ENCODE peak calls at places on chromosomes 2 and 18, in nine cellular contexts. One of them, this sample, is unnamed.

GRCh38 chr2:1378456-1379150 is 34.7 kb upstream of the TPO start:
- DNase-seq in kidney: no peak
- DNase-seq in pancreas: peak; percentile 31
- DNase-seq in mesothelial cell of epicardium: no peak
- DNase-seq in Calu3: no peak
- DNase-seq in HFFc6: no peak
- DNase-seq in A549: no peak
- DNase-seq in chondrocyte: no peak
- DNase-seq in CD14-positive monocyte: no peak
- DNase-seq in this sample: no peak

GRCh38 chr2:198129609-198130008 is 325.2 kb downstream of the PLCL1 start:
- DNase-seq in HFFc6: no peak
- DNase-seq in A549: no peak
- DNase-seq in kidney: no peak
- DNase-seq in mesothelial cell of epicardium: no peak
- DNase-seq in CD14-positive monocyte: no peak
- DNase-seq in Calu3: no peak
- DNase-seq in chondrocyte: no peak
- DNase-seq in pancreas: no peak
- DNase-seq in this sample: no peak

GRCh38 chr2:109030870-109031480 is 42.0 kb upstream of the EDAR start:
- DNase-seq in kidney: no peak
- DNase-seq in mesothelial cell of epicardium: no peak
- DNase-seq in A549: no peak
- DNase-seq in HFFc6: no peak
- DNase-seq in pancreas: no peak
- DNase-seq in CD14-positive monocyte: no peak
- DNase-seq in Calu3: no peak
- DNase-seq in chondrocyte: no peak
- DNase-seq in this sample: no peak

GRCh38 chr2:1740714-1741584 is 3.4 kb downstream of the PXDN start:
- DNase-seq in A549: no peak
- DNase-seq in HFFc6: no peak
- DNase-seq in chondrocyte: peak; percentile 46
- DNase-seq in mesothelial cell of epicardium: no peak
- DNase-seq in kidney: peak; percentile 61
- DNase-seq in pancreas: no peak
- DNase-seq in CD14-positive monocyte: no peak
- DNase-seq in Calu3: no peak
- DNase-seq in this sample: no peak

GRCh38 chr2:3233877-3234276 is 143.7 kb downstream of the EIPR1 start:
- DNase-seq in HFFc6: no peak
- DNase-seq in kidney: no peak
- DNase-seq in mesothelial cell of epicardium: no peak
- DNase-seq in pancreas: no peak
- DNase-seq in A549: no peak
- DNase-seq in chondrocyte: no peak
- DNase-seq in CD14-positive monocyte: no peak
- DNase-seq in Calu3: no peak
- DNase-seq in this sample: no peak

GRCh38 chr2:222142027-222142426 is 156.8 kb downstream of the PAX3 start:
- DNase-seq in Calu3: no peak
- DNase-seq in CD14-positive monocyte: no peak
- DNase-seq in kidney: no peak
- DNase-seq in chondrocyte: no peak
- DNase-seq in mesothelial cell of epicardium: no peak
- DNase-seq in pancreas: no peak
- DNase-seq in HFFc6: peak; percentile 6
- DNase-seq in A549: no peak
- DNase-seq in this sample: no peak

GRCh38 chr2:95700554-95700953 is 108.8 kb downstream of the TRIM43 start:
- DNase-seq in mesothelial cell of epicardium: no peak
- DNase-seq in Calu3: no peak
- DNase-seq in kidney: no peak
- DNase-seq in HFFc6: no peak
- DNase-seq in pancreas: no peak
- DNase-seq in chondrocyte: no peak
- DNase-seq in CD14-positive monocyte: peak; percentile 53
- DNase-seq in A549: no peak
- DNase-seq in this sample: no peak

GRCh38 chr2:61620244-61621159 is 82.3 kb upstream of the XPO1 start:
- DNase-seq in mesothelial cell of epicardium: no peak
- DNase-seq in HFFc6: peak; percentile 81
- DNase-seq in pancreas: no peak
- DNase-seq in A549: peak; percentile 82
- DNase-seq in chondrocyte: peak; percentile 37
- DNase-seq in Calu3: peak; percentile 43
- DNase-seq in kidney: no peak
- DNase-seq in CD14-positive monocyte: no peak
- DNase-seq in this sample: no peak

GRCh38 chr2:176812376-176812775 is 400.2 kb upstream of the HNRNPA3 start:
- DNase-seq in HFFc6: no peak
- DNase-seq in kidney: no peak
- DNase-seq in pancreas: no peak
- DNase-seq in mesothelial cell of epicardium: no peak
- DNase-seq in Calu3: no peak
- DNase-seq in chondrocyte: no peak
- DNase-seq in A549: no peak
- DNase-seq in CD14-positive monocyte: no peak
- DNase-seq in this sample: no peak

DNA sequence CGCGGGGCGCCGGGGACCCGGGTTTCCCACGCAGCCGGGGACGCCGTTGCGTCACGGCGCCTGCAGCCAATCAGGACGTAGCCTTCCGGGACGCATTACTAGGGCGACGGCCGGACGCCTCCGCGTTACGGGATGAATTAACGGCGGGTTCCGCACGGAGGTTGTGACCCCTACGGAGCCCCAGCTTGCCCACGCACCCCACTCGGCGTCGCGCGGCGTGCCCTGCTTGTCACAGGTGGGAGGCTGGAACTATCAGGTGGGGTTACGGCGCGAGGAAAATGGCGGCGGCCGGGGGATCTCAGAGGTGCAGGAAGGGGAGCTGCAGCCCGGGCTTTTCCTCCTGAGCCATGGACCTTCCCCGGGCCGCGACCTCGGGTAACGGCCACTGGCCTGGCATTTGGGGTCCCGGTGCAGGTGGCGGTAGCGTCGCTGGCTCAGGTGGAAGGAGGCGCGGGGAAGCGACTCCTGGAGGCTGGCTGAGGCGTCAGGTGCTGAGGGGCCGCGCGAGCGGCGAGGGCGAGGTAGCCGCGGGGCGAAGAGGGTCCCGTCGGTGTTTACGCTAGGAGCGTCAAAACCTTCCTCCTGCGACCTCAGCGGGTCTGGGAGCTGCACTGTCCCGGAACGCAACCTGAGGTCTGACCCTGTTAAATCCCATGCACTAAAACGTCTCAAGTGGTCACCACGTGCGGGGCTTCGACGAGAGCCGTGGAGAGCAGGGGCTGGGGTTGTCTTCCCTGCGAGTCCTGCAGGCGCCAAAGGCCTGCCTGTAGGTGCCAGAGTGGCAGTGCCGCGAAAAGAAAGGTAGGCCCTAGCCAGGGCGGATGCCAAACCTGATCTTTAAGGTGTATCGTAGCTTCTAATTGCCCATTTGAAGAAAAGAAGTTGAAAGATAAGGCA is at the start of gene LCLAT1:
- DNase-seq in HFFc6: peak; percentile 61
- DNase-seq in Calu3: peak; percentile 84
- DNase-seq in A549: peak; percentile 87
- DNase-seq in mesothelial cell of epicardium: peak; percentile 63
- DNase-seq in CD14-positive monocyte: peak; percentile 71
- DNase-seq in kidney: peak; percentile 92
- DNase-seq in chondrocyte: peak; percentile 92
- DNase-seq in pancreas: peak; percentile 70
- DNase-seq in this sample: peak; percentile 69
- TF ChIP-seq CTCF in HFFc6: peak; percentile 29
- TF ChIP-seq CTCF in Calu3: no peak
- TF ChIP-seq CTCF in A549: no peak
- TF ChIP-seq CTCF in mesothelial cell of epicardium: no peak
- TF ChIP-seq CTCF in CD14-positive monocyte: no peak
- TF ChIP-seq CTCF in kidney: no peak
- TF ChIP-seq CTCF in chondrocyte: peak; percentile 53
- TF ChIP-seq CTCF in pancreas: no peak
- TF ChIP-seq CTCF in this sample: no peak

DNA sequence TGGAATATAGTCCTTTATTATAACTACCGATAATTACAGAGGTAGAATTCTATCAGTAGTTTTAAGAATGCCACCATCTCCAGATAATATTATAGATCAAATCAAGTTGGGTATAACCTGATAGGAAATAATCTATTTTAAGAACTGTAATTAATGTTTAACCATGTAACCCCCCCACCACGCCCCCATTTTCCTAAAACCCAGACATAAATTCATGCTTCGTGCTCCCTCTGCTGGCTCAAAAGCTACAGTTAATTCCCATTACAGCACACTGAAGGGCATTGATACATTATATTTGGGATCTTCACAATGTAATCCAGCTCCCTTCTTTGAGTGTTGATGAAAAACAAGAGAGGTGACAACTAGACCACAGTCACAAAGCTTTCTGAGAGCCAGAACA is 228.0 kb upstream of the SMAD7 start:
- DNase-seq in chondrocyte: no peak
- DNase-seq in kidney: no peak
- DNase-seq in A549: peak; percentile 48
- DNase-seq in pancreas: peak; percentile 32
- DNase-seq in mesothelial cell of epicardium: no peak
- DNase-seq in HFFc6: no peak
- DNase-seq in Calu3: peak; percentile 42
- DNase-seq in CD14-positive monocyte: no peak
- DNase-seq in this sample: no peak
- TF ChIP-seq CTCF in chondrocyte: peak; percentile 91
- TF ChIP-seq CTCF in kidney: peak; percentile 71
- TF ChIP-seq CTCF in A549: peak; percentile 80
- TF ChIP-seq CTCF in pancreas: peak; percentile 28
- TF ChIP-seq CTCF in mesothelial cell of epicardium: peak; percentile 53
- TF ChIP-seq CTCF in HFFc6: peak; percentile 79
- TF ChIP-seq CTCF in Calu3: peak; percentile 70
- TF ChIP-seq CTCF in CD14-positive monocyte: peak; percentile 52
- TF ChIP-seq CTCF in this sample: peak; percentile 68

GRCh38 chr2:219881851-219882250 is 254.4 kb downstream of the SLC4A3 start:
- DNase-seq in A549: no peak
- DNase-seq in mesothelial cell of epicardium: no peak
- DNase-seq in CD14-positive monocyte: no peak
- DNase-seq in kidney: no peak
- DNase-seq in pancreas: no peak
- DNase-seq in HFFc6: no peak
- DNase-seq in Calu3: no peak
- DNase-seq in chondrocyte: no peak
- DNase-seq in this sample: no peak

GRCh38 chr2:219887870-219888269 is 260.4 kb downstream of the SLC4A3 start:
- DNase-seq in kidney: no peak
- DNase-seq in Calu3: no peak
- DNase-seq in CD14-positive monocyte: no peak
- DNase-seq in chondrocyte: no peak
- DNase-seq in A549: no peak
- DNase-seq in mesothelial cell of epicardium: no peak
- DNase-seq in HFFc6: no peak
- DNase-seq in pancreas: no peak
- DNase-seq in this sample: no peak

DNA sequence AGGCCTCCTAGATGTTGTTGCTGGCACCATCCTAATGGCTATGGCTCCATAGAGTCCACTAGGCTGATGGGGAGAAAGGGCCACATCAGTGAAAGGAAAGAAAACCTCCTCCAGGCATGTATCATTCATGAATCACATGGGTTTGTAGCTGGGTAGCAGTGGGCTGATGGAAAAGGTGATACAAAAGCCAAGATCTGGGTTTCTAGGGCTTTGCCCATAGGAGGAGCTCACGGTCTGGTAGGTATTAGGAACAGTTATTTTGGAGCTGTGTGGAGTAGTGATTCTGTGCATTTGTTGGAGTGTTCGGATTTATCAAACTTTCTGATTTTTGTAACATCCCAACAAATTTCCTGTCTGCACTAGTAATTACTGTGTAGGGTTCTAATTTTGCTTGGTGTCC is 259.2 kb downstream of the SLC4A3 start:
- DNase-seq in pancreas: no peak
- DNase-seq in A549: peak; percentile 21
- DNase-seq in kidney: no peak
- DNase-seq in mesothelial cell of epicardium: no peak
- DNase-seq in Calu3: no peak
- DNase-seq in chondrocyte: no peak
- DNase-seq in HFFc6: peak; percentile 28
- DNase-seq in CD14-positive monocyte: no peak
- DNase-seq in this sample: no peak
- TF ChIP-seq CTCF in pancreas: no peak
- TF ChIP-seq CTCF in A549: peak; percentile 18
- TF ChIP-seq CTCF in kidney: no peak
- TF ChIP-seq CTCF in mesothelial cell of epicardium: no peak
- TF ChIP-seq CTCF in Calu3: no peak
- TF ChIP-seq CTCF in chondrocyte: peak; percentile 48
- TF ChIP-seq CTCF in HFFc6: peak; percentile 55
- TF ChIP-seq CTCF in CD14-positive monocyte: no peak
- TF ChIP-seq CTCF in this sample: peak; percentile 35

GRCh38 chr18:564708-565561 is 15.2 kb upstream of the CETN1 start:
- DNase-seq in chondrocyte: no peak
- DNase-seq in mesothelial cell of epicardium: no peak
- DNase-seq in CD14-positive monocyte: no peak
- DNase-seq in pancreas: no peak
- DNase-seq in Calu3: no peak
- DNase-seq in A549: no peak
- DNase-seq in HFFc6: no peak
- DNase-seq in kidney: no peak
- DNase-seq in this sample: no peak

GRCh38 chr18:570256-570655 is 9.9 kb upstream of the CETN1 start:
- DNase-seq in Calu3: no peak
- DNase-seq in HFFc6: no peak
- DNase-seq in kidney: no peak
- DNase-seq in chondrocyte: no peak
- DNase-seq in A549: no peak
- DNase-seq in CD14-positive monocyte: no peak
- DNase-seq in mesothelial cell of epicardium: no peak
- DNase-seq in pancreas: no peak
- DNase-seq in this sample: no peak

GRCh38 chr18:565562-566061 is 14.6 kb upstream of the CETN1 start:
- DNase-seq in mesothelial cell of epicardium: no peak
- DNase-seq in CD14-positive monocyte: no peak
- DNase-seq in kidney: no peak
- DNase-seq in chondrocyte: no peak
- DNase-seq in HFFc6: no peak
- DNase-seq in Calu3: no peak
- DNase-seq in pancreas: no peak
- DNase-seq in A549: no peak
- DNase-seq in this sample: no peak

GRCh38 chr18:568731-569130 is 11.4 kb upstream of the CETN1 start:
- DNase-seq in mesothelial cell of epicardium: no peak
- DNase-seq in A549: no peak
- DNase-seq in CD14-positive monocyte: no peak
- DNase-seq in pancreas: no peak
- DNase-seq in chondrocyte: no peak
- DNase-seq in kidney: no peak
- DNase-seq in Calu3: no peak
- DNase-seq in HFFc6: no peak
- DNase-seq in this sample: no peak

DNA sequence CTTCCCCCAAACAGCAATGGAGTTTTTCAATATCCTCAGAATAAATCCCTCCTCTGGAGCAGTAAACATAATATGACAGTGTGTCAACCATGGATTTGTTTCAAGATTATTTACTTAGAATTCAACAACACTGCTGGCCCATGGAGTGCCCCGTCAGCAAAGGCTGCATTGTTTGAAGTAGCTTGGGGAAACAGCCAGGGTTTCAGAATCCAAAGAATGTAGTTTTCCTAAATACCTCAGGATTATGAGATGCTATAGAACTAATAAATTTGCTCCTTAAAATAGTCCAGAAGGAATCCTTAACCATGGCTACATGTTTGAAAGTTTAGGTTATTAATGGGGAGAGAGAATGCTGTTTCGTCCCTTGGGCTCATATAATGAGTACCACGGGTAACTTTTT is 13.1 kb upstream of the CETN1 start:
- DNase-seq in A549: no peak
- DNase-seq in pancreas: no peak
- DNase-seq in CD14-positive monocyte: no peak
- DNase-seq in mesothelial cell of epicardium: no peak
- DNase-seq in HFFc6: no peak
- DNase-seq in chondrocyte: no peak
- DNase-seq in kidney: no peak
- DNase-seq in Calu3: no peak
- DNase-seq in this sample: no peak
- TF ChIP-seq CTCF in A549: no peak
- TF ChIP-seq CTCF in pancreas: no peak
- TF ChIP-seq CTCF in CD14-positive monocyte: no peak
- TF ChIP-seq CTCF in mesothelial cell of epicardium: no peak
- TF ChIP-seq CTCF in HFFc6: no peak
- TF ChIP-seq CTCF in chondrocyte: no peak
- TF ChIP-seq CTCF in kidney: no peak
- TF ChIP-seq CTCF in Calu3: no peak
- TF ChIP-seq CTCF in this sample: no peak